ENCODE peak calls at places on chromosome 11, in five cellular contexts. O is heart left ventricle, P is ovary, S is stomach, I is IMR-90. B is an unnamed sample.

GRCh38 chr11:16779436-16779835 is 41.0 kb downstream of the C11orf58 start:
- DNase-seq in O (no peak), P (no peak), S (peak; percentile 32), I (no peak), B (peak; percentile 25)

GRCh38 chr11:36421546-36422155 is 88.4 kb downstream of the TRAF6 start:
- DNase-seq in S (no peak), I (peak; percentile 33), O (no peak), P (no peak), B (no peak)

GRCh38 chr11:124586247-124586860 is 16.6 kb downstream of the OR8A1 start:
- DNase-seq in I (peak; percentile 66), S (peak; percentile 55), P (peak; percentile 20), O (peak; percentile 40), B (peak; percentile 78)

GRCh38 chr11:134724106-134724778 is 312.2 kb upstream of the B3GAT1 start:
- DNase-seq in S (no peak), P (no peak), O (no peak), I (no peak), B (no peak)

GRCh38 chr11:7246179-7246578 is 5.5 kb upstream of the SYT9 start:
- DNase-seq in S (no peak), P (no peak), O (no peak), I (no peak), B (no peak)

GRCh38 chr11:48103621-48104561 is 112.7 kb upstream of the OR4B1 start:
- DNase-seq in P (no peak), S (no peak), O (no peak), I (peak; percentile 13), B (no peak)

GRCh38 chr11:87879118-87879517 is 296.1 kb downstream of the RAB38 start:
- DNase-seq in S (no peak), O (no peak), I (no peak), P (no peak), B (no peak)

GRCh38 chr11:104776501-104777170 is 121.6 kb downstream of the CASP12 start:
- DNase-seq in S (no peak), O (no peak), I (peak; percentile 36), P (no peak), B (no peak)

GRCh38 chr11:31757245-31757835 is 53.8 kb downstream of the PAX6 start:
- DNase-seq in O (no peak), P (no peak), I (no peak), S (no peak), B (no peak)

GRCh38 chr11:70854891-70855556 is 397.4 kb downstream of the SHANK2 start:
- DNase-seq in O (no peak), P (no peak), S (no peak), I (no peak), B (no peak)

GRCh38 chr11:123406441-123407123 is 23.5 kb upstream of the GRAMD1B start:
- DNase-seq in I (no peak), O (no peak), P (no peak), S (no peak), B (no peak)

GRCh38 chr11:102430158-102430836 is 22.3 kb downstream of the TMEM123 start:
- DNase-seq in P (no peak), O (no peak), S (no peak), I (peak; percentile 70), B (no peak)

GRCh38 chr11:9362393-9362863 is 22.0 kb upstream of the IPO7 start:
- DNase-seq in I (no peak), S (no peak), P (no peak), O (no peak), B (peak; percentile 34)

GRCh38 chr11:38356255-38356654 is 1758.2 kb upstream of the RAG2 start:
- DNase-seq in I (no peak), O (no peak), S (no peak), P (no peak), B (no peak)

GRCh38 chr11:124745835-124746620 is 6.0 kb downstream of the VSIG2 start:
- DNase-seq in P (no peak), O (no peak), S (no peak), I (no peak), B (no peak)

GRCh38 chr11:36273110-36273509 is 16.1 kb downstream of the COMMD9 start:
- DNase-seq in I (no peak), P (no peak), S (no peak), O (no peak), B (no peak)

GRCh38 chr11:32852142-32852541 is 22.4 kb downstream of the PRRG4 start:
- DNase-seq in O (no peak), S (no peak), P (no peak), I (peak; percentile 16), B (no peak)

GRCh38 chr11:94866936-94867795 is 99.0 kb downstream of the AMOTL1 start:
- DNase-seq in I (no peak), S (no peak), P (no peak), O (no peak), B (no peak)

GRCh38 chr11:48142886-48143285 is 73.7 kb upstream of the OR4B1 start:
- DNase-seq in O (no peak), P (no peak), S (no peak), I (no peak), B (no peak)

GRCh38 chr11:125553357-125553756 is 15.9 kb upstream of the EI24 start:
- DNase-seq in O (no peak), S (no peak), P (no peak), I (no peak), B (no peak)

GRCh38 chr11:73072935-73073481 is 69.1 kb downstream of the FCHSD2 start:
- DNase-seq in I (peak; percentile 12), S (no peak), O (no peak), P (no peak), B (peak; percentile 22)

GRCh38 chr11:93849751-93850584 is 450 bp downstream of the VSTM5 start:
- DNase-seq in P (peak; percentile 31), I (no peak), O (no peak), S (peak; percentile 71), B (peak; percentile 21)

GRCh38 chr11:4466168-4466891 is 16.1 kb upstream of the OR52K1 start:
- DNase-seq in P (no peak), S (no peak), I (no peak), O (no peak), B (no peak)

GRCh38 chr11:74288161-74288560 is 23.3 kb downstream of the P4HA3 start:
- DNase-seq in I (peak; percentile 99), P (no peak), O (no peak), S (no peak), B (no peak)

GRCh38 chr11:95835768-95836488 is 45.6 kb downstream of the CEP57 start:
- DNase-seq in P (peak; percentile 50), S (peak; percentile 64), O (peak; percentile 36), I (peak; percentile 96), B (peak; percentile 62)

GRCh38 chr11:95569207-95569606 is 220.4 kb downstream of the FAM76B start:
- DNase-seq in S (no peak), P (no peak), I (no peak), O (no peak), B (no peak)

DNA sequence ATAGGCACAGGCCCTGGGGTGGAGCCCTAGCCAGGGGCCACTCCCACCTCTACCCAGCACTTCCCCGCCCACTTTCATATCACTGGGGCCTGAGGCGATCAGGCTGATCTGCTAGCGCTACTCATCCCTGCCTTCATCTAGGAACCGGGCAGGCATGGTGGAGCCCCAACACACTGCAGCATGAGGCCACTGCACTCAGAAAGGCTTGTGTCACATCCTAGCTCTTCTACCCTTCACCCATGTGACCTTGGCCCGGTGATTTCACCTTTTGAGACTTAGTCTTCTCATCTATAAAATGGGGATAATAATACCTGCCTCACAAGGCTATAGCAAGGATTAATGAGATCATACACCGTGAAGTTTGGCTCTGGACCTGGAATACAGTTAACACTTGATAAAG is 18.1 kb upstream of the GDPD5 start:
- DNase-seq in I (no peak), S (no peak), P (no peak), O (no peak), B (no peak)
- TF ChIP-seq POLR2A in I (no peak), S (no peak), P (no peak), O (no peak), B (no peak)

GRCh38 chr11:67374571-67375276 is 1.3 kb upstream of the CLCF1 start:
- DNase-seq in I (no peak), O (no peak), S (no peak), P (no peak), B (no peak)

GRCh38 chr11:67372993-67373915 is at the start of gene CLCF1:
- DNase-seq in O (peak; percentile 73), I (peak; percentile 81), P (peak; percentile 80), S (peak; percentile 73), B (peak; percentile 53)

GRCh38 chr11:67372232-67372992 is 986 bp downstream of the CLCF1 start:
- DNase-seq in I (no peak), O (no peak), S (no peak), P (peak; percentile 66), B (no peak)

GRCh38 chr11:67375320-67376021 is 2.1 kb upstream of the CLCF1 start:
- DNase-seq in O (no peak), S (no peak), P (no peak), I (no peak), B (no peak)

DNA sequence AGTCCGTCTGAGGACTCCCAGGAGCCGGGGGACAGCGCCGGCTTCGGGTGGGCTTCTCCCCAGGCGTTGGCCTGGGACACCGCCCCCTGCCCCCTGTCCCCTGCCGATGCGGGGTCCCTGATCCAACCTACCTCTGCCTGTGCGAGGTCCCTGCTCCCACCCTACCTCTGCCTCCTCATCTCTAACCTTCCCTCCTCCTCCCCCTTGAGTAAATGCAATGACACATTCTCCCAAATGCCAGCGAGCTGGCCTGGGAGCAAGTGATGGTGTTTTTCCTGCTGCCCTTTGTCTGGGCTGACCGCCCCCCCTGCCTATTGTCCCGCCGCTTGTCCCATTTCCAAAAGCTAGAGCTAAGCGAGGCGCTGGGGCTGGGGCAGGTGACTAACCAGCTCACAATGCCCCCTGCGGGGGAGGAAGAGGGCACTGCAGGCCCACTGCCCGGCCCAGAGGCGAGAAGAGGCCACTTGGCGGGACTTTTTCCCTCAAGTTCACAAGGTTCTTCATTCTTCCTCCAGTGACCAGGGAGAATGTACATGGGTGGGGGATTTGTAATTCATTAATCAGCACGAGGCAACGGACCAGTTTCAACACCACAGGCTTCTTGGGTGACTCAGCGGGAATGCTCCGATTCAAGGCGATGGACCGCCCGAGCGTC is 645 bp upstream of the CLCF1 start:
- DNase-seq in I (peak; percentile 96), S (peak; percentile 76), O (peak; percentile 90), P (peak; percentile 79), B (peak; percentile 62)
- TF ChIP-seq POLR2A in I (peak; percentile 70), S (peak; percentile 46), O (no peak), P (no peak), B (no peak)

GRCh38 chr11:76859708-76860233 is 947 bp upstream of the ACER3 start:
- DNase-seq in S (no peak), I (no peak), P (peak; percentile 32), O (no peak), B (no peak)
- TF ChIP-seq POLR2A in S (no peak), I (no peak), P (no peak), O (no peak), B (no peak)

DNA sequence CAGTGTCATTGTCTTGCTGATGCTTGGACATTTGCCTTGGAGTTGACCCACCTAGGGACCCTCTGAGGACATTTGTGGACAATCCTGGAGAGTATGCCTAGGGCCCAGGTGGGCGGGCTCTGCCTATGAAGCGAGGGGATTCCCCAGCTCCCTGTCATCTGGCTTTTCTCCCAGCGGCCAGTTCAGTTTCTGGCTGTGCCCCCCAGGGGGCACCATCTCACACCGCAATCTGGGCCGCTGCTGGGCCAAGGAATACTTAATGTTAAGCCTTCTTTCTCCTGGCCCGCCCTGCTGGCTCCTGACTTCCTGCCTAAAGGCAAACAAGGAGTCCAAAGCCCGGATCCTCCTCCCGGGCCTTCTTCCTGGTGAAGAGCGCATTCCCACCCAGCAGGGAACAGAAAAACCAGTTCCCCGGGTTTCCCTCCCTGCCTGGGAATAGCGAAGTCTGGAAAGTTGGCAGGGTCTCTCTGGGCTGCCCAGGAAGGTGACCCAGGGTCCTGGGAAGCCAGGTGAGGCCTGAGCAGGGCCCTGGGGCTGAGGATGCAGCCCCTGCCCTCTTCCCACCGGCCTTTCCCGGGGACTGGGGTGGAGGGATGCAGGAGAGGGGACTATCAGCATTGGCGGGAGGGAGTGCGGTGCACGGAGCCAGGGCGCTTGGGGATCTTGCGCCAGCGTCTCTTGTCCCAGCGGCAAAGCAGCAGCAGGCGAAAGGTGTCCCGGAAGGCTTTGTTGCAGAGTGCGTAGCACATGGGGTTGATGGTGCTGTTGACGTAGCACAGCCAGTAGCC is 11.9 kb downstream of the CHRM1 start:
- DNase-seq in I (peak; percentile 73), S (peak; percentile 90), P (peak; percentile 40), O (peak; percentile 86), B (peak; percentile 45)
- TF ChIP-seq POLR2A in I (no peak), S (no peak), P (no peak), O (no peak), B (no peak)

B was measured in testis.